ENCODE peak calls at places on chromosomes 7 and 10, in five cellular contexts. X is GM18507, N is adrenal gland, I is NCI-H774, P is aorta. W is an unnamed sample.

GRCh38 chr7:54080971-54081370 is 461.2 kb upstream of the VSTM2A start:
- DNase-seq in X (no peak), N (no peak), I (no peak), P (no peak), W (no peak)

GRCh38 chr10:65570143-65571010 is 1355.5 kb upstream of the LRRTM3 start:
- DNase-seq in X (no peak), N (no peak), I (peak; percentile 77), P (no peak), W (no peak)

GRCh38 chr10:38147686-38148085 is 53.5 kb downstream of the ZNF37A start:
- DNase-seq in X (no peak), N (no peak), I (no peak), P (no peak), W (no peak)

GRCh38 chr7:107951172-107951787 is 51.7 kb downstream of the LAMB1 start:
- DNase-seq in X (no peak), N (peak; percentile 66), I (no peak), P (no peak), W (no peak)

GRCh38 chr10:91521444-91521843 is 111.3 kb downstream of the HECTD2 start:
- DNase-seq in X (no peak), N (no peak), I (no peak), P (no peak), W (no peak)

GRCh38 chr10:114879541-114880158 is 58.1 kb downstream of the FHIP2A start:
- DNase-seq in X (peak; percentile 17), N (no peak), I (no peak), P (peak; percentile 56), W (no peak)

GRCh38 chr7:15652776-15653290 is 33.6 kb downstream of the MEOX2 start:
- DNase-seq in X (no peak), N (no peak), I (no peak), P (no peak), W (no peak)

GRCh38 chr10:86023931-86024554 is 342.6 kb downstream of the GRID1 start:
- DNase-seq in X (no peak), N (no peak), I (no peak), P (no peak), W (no peak)

GRCh38 chr7:134420509-134421125 is 38.3 kb downstream of the AKR1B1 start:
- DNase-seq in X (no peak), N (peak; percentile 53), I (peak; percentile 13), P (no peak), W (no peak)

GRCh38 chr10:102545997-102546396 is 42.2 kb downstream of the SUFU start:
- DNase-seq in X (no peak), N (no peak), I (no peak), P (no peak), W (no peak)

GRCh38 chr10:117729156-117729555 is 186.6 kb downstream of the EMX2 start:
- DNase-seq in X (no peak), N (no peak), I (no peak), P (no peak), W (peak; percentile 72)

GRCh38 chr10:29479081-29479917 is 155.5 kb downstream of the SVIL start:
- DNase-seq in X (no peak), N (no peak), I (peak; percentile 7), P (no peak), W (peak; percentile 62)

GRCh38 chr10:130301026-130301892 is 165.1 kb downstream of the GLRX3 start:
- DNase-seq in X (no peak), N (peak; percentile 66), I (peak; percentile 39), P (peak; percentile 80), W (peak; percentile 84)

GRCh38 chr10:77582710-77583115 is 54.9 kb downstream of the KCNMA1 start:
- DNase-seq in X (no peak), N (peak; percentile 47), I (no peak), P (peak; percentile 83), W (no peak)

GRCh38 chr10:28054211-28054888 is 55.5 kb upstream of the ODAD2 start:
- DNase-seq in X (no peak), N (no peak), I (no peak), P (no peak), W (no peak)

GRCh38 chr7:99452541-99452940 is 13.4 kb downstream of the ATP5MF start:
- DNase-seq in X (no peak), N (no peak), I (no peak), P (no peak), W (no peak)

GRCh38 chr10:69515699-69516547 is 57.3 kb downstream of the NEUROG3 start:
- DNase-seq in X (peak; percentile 73), N (peak; percentile 85), I (peak; percentile 60), P (peak; percentile 75), W (peak; percentile 92)

GRCh38 chr7:46544396-46545008 is 623.4 kb upstream of the IGFBP3 start:
- DNase-seq in X (no peak), N (no peak), I (no peak), P (no peak), W (no peak)

GRCh38 chr10:69344591-69345244 is 66.4 kb downstream of the HK1 start:
- DNase-seq in X (no peak), N (no peak), I (no peak), P (no peak), W (no peak)

GRCh38 chr7:56175086-56175760 is 59.0 kb upstream of the NUPR2 start:
- DNase-seq in X (no peak), N (peak; percentile 82), I (no peak), P (peak; percentile 79), W (no peak)